ENCODE peak calls at places on chromosomes 16 and 17, in six cellular contexts. F, K, X, B, I and R are unnamed samples.

GRCh38 chr16:280552-280951 is at the start of gene ARHGDIG:
- DNase-seq in F (no peak), K (no peak), X (no peak), B (no peak), I (no peak), R (no peak)

GRCh38 chr16:66161942-66162341 is 204.5 kb upstream of the CDH5 start:
- DNase-seq in F (no peak), K (no peak), X (no peak), B (no peak), I (no peak), R (no peak)

GRCh38 chr17:17778308-17779014 is 58.3 kb downstream of the SREBF1 start:
- DNase-seq in F (peak; percentile 96), K (no peak), X (no peak), B (no peak), I (peak; percentile 63), R (peak; percentile 93)

GRCh38 chr16:79651363-79651762 is 50.8 kb upstream of the MAF start:
- DNase-seq in F (peak; percentile 84), K (peak; percentile 25), X (no peak), B (no peak), I (peak; percentile 27), R (peak; percentile 44)

GRCh38 chr17:78174332-78174869 is 6.0 kb downstream of the SYNGR2 start:
- DNase-seq in F (peak; percentile 85), K (no peak), X (peak; percentile 95), B (no peak), I (peak; percentile 91), R (peak; percentile 58)

GRCh38 chr17:80008383-80008840 is 27.3 kb downstream of the TBC1D16 start:
- DNase-seq in F (peak; percentile 90), K (peak; percentile 91), X (no peak), B (peak; percentile 98), I (peak; percentile 86), R (peak; percentile 81)

GRCh38 chr17:50443492-50444051 is 17.6 kb downstream of the ACSF2 start:
- DNase-seq in F (no peak), K (no peak), X (no peak), B (no peak), I (peak; percentile 57), R (no peak)

GRCh38 chr17:9072626-9073339 is 51.5 kb downstream of the NTN1 start:
- DNase-seq in F (peak; percentile 80), K (no peak), X (no peak), B (no peak), I (peak; percentile 35), R (peak; percentile 49)

GRCh38 chr17:11582217-11582616 is 16.1 kb upstream of the DNAH9 start:
- DNase-seq in F (no peak), K (no peak), X (no peak), B (no peak), I (no peak), R (no peak)

GRCh38 chr16:75398333-75398732 is 35.0 kb downstream of the CFDP1 start:
- DNase-seq in F (no peak), K (no peak), X (no peak), B (no peak), I (no peak), R (no peak)

GRCh38 chr17:6070280-6070894 is at the start of gene WSCD1:
- DNase-seq in F (no peak), K (peak; percentile 57), X (no peak), B (peak; percentile 55), I (peak; percentile 54), R (no peak)

GRCh38 chr16:6133009-6133408 is 1035.4 kb upstream of the EEF2KMT start:
- DNase-seq in F (no peak), K (no peak), X (no peak), B (no peak), I (no peak), R (no peak)

DNA sequence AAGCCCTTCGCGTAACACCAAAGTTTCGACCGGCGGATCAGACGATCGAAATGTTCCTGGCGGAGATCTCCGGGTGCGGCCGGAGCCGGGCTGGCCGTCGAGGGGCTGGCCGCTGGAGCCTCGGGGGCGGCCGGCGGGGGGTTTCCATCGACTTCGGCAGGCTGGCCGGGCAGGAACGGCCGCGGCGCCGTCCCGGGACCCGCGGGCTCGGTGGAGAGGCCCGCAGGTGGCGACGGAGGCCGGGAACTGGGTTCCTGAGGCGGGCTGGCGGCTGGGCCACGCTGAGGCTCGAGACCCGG is 1.1 kb downstream of the EPOP start:
- DNase-seq in F (no peak), K (peak; percentile 40), X (no peak), B (no peak), I (no peak), R (peak; percentile 60)
- H3K27ac ChIP-seq in F (no peak overlapping the region), K (peak overlapping the region; percentile 92), X (no peak overlapping the region), B (no peak overlapping the region), I (no peak overlapping the region), R (no peak overlapping the region)

DNA sequence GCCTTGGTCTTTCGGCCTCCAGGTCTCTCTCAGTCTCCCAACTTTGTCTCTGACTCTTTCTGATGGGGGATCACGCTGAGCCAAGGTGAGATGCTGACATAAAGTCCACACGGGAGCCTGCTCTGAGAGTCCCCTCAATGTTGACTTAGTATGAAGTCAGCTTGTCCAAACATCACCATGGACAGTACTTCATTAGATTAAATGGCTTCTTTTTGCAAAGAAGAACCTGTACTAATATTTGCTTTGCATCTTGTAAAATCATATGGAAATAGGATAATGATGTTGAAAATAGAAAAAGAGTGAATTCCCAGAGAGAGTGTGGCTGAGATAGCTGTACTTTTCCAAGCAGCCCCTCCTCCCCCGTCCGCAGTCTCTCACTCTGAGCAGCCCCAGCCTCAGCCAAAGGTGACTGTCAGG is 56.7 kb upstream of the SIAH1 start:
- DNase-seq in F (peak; percentile 44), K (peak; percentile 59), X (no peak), B (no peak), I (no peak), R (no peak)
- TF ChIP-seq EP300 in F (no peak), K (no peak), X (no peak), B (no peak), I (no peak), R (no peak)

GRCh38 chr17:59752446-59752845 is 45.0 kb downstream of the VMP1 start:
- DNase-seq in F (no peak), K (no peak), X (no peak), B (no peak), I (no peak), R (no peak)
- H3K27ac ChIP-seq in F (no peak overlapping the region), K (peak overlapping the region; percentile 93), X (no peak overlapping the region), B (no peak overlapping the region), I (no peak overlapping the region), R (no peak overlapping the region)

GRCh38 chr16:27222499-27223225 is 19.3 kb downstream of the KDM8 start:
- DNase-seq in F (peak; percentile 86), K (no peak), X (peak; percentile 93), B (no peak), I (peak; percentile 29), R (peak; percentile 30)
- TF ChIP-seq EP300 in F (no peak), K (no peak), X (no peak), B (no peak), I (no peak), R (no peak)

GRCh38 chr17:51904379-51904778 is 254.1 kb downstream of the CA10 start:
- DNase-seq in F (no peak), K (no peak), X (no peak), B (no peak), I (no peak), R (no peak)
- H3K27ac ChIP-seq in F (no peak overlapping the region), K (no peak overlapping the region), X (no peak overlapping the region), B (no peak overlapping the region), I (no peak overlapping the region), R (no peak overlapping the region)

DNA sequence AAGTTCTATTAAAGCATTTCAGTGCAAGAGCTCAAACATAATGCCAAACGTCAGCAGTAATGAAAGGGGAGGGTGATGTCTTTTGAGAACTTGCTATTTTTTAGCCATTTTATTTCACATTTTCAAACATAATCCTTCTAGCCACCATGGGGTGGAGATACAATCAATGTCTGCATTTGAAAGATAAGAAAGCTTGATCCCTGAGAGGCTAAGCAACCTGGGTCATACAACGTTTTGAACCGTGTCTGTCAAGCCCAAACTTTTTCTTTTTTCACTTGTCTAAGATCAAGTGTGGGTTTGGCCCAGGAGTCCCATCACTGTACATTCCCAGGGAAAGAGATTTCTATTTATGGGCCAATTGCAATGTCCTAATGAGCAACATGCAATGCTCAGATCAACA is 331.1 kb downstream of the SLC39A11 start:
- DNase-seq in F (no peak), K (no peak), X (no peak), B (no peak), I (no peak), R (no peak)
- TF ChIP-seq EP300 in F (no peak), K (no peak), X (no peak), B (no peak), I (no peak), R (no peak)

GRCh38 chr17:29582254-29582765 is 7.1 kb downstream of the GIT1 start:
- DNase-seq in F (no peak), K (no peak), X (no peak), B (no peak), I (no peak), R (no peak)
- H3K27ac ChIP-seq in F (no peak overlapping the region), K (peak overlapping the region; percentile 72), X (no peak overlapping the region), B (no peak overlapping the region), I (no peak overlapping the region), R (no peak overlapping the region)

GRCh38 chr17:82593590-82594087 is 54.6 kb downstream of the WDR45B start:
- DNase-seq in F (no peak), K (no peak), X (no peak), B (no peak), I (peak; percentile 23), R (peak; percentile 47)

GRCh38 chr17:82592289-82592683 is 56.0 kb downstream of the WDR45B start:
- DNase-seq in F (no peak), K (no peak), X (no peak), B (no peak), I (peak; percentile 50), R (no peak)

GRCh38 chr17:82590881-82591539 is 57.2 kb downstream of the WDR45B start:
- DNase-seq in F (no peak), K (no peak), X (no peak), B (no peak), I (no peak), R (no peak)

GRCh38 chr17:82594571-82594970 is 53.7 kb downstream of the WDR45B start:
- DNase-seq in F (no peak), K (no peak), X (no peak), B (no peak), I (no peak), R (no peak)

DNA sequence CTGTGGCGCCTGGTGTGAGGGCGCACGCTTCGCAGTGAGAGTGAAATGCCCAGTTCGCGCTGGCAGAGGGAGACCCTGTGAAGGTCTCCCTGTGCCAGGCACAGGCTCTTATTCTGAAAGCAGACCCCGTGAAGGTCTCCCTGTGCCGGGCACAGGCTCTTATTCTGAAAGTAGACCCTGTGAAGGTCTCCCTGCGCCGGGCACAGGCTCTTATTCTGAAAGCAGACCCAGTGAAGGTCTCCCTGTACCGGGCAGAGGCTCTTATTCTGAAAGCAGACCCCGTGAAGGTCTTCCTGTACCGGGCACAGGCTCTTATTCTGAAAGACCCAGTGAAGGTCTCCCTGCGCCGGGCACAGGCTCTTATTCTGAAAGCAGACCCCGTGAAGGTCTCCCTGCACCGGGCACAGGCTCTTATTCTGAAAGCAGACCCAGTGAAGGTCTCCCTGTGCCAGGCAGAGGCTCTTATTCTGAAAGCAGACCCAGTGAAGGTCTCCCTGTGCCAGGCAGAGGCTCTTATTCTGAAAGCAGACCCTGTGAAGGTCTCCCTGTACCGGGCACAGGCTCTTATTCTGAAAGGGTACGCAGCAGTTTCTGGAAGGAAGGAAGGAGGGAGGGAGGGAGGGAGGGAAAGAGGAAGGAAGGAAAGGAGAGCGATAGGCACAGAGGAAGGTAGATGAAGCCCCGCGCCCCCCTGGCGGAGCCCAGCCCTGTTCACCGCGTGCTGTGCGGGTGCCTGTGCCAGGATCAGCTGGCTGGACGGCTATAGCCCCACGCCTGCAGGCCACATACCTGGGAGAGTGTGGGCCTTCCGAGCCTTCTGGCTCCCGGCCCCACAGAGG is 55.3 kb downstream of the WDR45B start:
- DNase-seq in F (peak; percentile 91), K (peak; percentile 65), X (no peak), B (peak; percentile 63), I (peak; percentile 76), R (peak; percentile 80)
- TF ChIP-seq EP300 in F (no peak), K (peak; percentile 17), X (no peak), B (no peak), I (no peak), R (no peak)